ENCODE peak calls at places on chromosomes 5 and 9, in eight cellular contexts. X is BJ, Y is fibroblast of lung, M is type B pancreatic cell, A is GM10248, D is hepatocyte, V is adrenal gland, K is upper lobe of left lung. C is an unnamed sample.

GRCh38 chr9:87515588-87516221 is 18.0 kb downstream of the DAPK1 start:
- DNase-seq in X (no peak), Y (no peak), M (no peak), A (no peak), D (no peak), V (no peak), K (no peak), C (no peak)

GRCh38 chr9:137611623-137612609 is 6.4 kb downstream of the ARRDC1 start:
- DNase-seq in X (peak; percentile 43), Y (peak; percentile 67), M (peak; percentile 83), A (no peak), D (peak; percentile 91), V (peak; percentile 56), K (peak; percentile 74), C (no peak)

GRCh38 chr5:53236683-53237082 is 127.1 kb upstream of the MOCS2 start:
- DNase-seq in X (no peak), Y (no peak), M (no peak), A (no peak), D (no peak), V (no peak), K (no peak), C (no peak)

GRCh38 chr9:129245276-129245675 is 67.2 kb upstream of the IER5L start:
- DNase-seq in X (no peak), Y (no peak), M (no peak), A (no peak), D (no peak), V (peak; percentile 13), K (peak; percentile 58), C (no peak)

GRCh38 chr5:121691478-121691877 is 160.2 kb upstream of the FTMT start:
- DNase-seq in X (no peak), Y (peak; percentile 22), M (no peak), A (no peak), D (peak; percentile 75), V (peak; percentile 46), K (no peak), C (no peak)

GRCh38 chr5:129377504-129377903 is 82.6 kb upstream of the ADAMTS19 start:
- DNase-seq in X (no peak), Y (no peak), M (no peak), A (no peak), D (peak; percentile 81), V (no peak), K (no peak), C (no peak)

GRCh38 chr5:1178529-1179382 is 22.6 kb upstream of the SLC6A19 start:
- DNase-seq in X (no peak), Y (no peak), M (no peak), A (no peak), D (no peak), V (no peak), K (peak; percentile 48), C (no peak)

GRCh38 chr5:14321936-14322335 is 178.8 kb downstream of the TRIO start:
- DNase-seq in X (no peak), Y (no peak), M (no peak), A (no peak), D (no peak), V (no peak), K (no peak), C (no peak)

GRCh38 chr5:156913719-156914370 is 49.2 kb downstream of the TIMD4 start:
- DNase-seq in X (no peak), Y (no peak), M (no peak), A (peak; percentile 61), D (no peak), V (no peak), K (no peak), C (no peak)

GRCh38 chr5:175385691-175386360 is 58.2 kb downstream of the DRD1 start:
- DNase-seq in X (no peak), Y (peak; percentile 51), M (no peak), A (no peak), D (no peak), V (no peak), K (no peak), C (no peak)

DNA sequence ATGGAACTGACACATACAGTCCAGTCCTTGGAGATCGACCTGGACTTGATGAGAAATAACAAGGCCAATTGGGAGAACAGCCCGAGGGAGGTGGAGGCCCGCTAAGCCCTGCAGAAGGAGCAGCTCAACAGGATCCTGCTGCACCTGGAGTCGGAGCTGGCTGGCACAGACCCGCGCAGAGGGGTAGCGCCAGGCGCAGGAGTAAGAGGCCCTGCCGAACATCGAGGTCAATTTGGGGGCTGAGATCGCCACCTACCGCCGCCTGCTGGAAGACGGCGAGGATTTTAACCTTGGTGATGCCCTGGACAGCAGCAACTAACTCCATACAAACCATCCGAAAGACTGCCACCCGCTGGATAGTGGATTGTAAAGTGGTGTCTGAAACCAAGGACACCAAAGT is 1610.1 kb upstream of the ACO1 start:
- DNase-seq in X (no peak), Y (no peak), M (no peak), A (no peak), D (no peak), V (no peak), K (peak; percentile 25), C (no peak)
- TF ChIP-seq CTCF in X (no peak), Y (no peak), M (peak; percentile 20), A (no peak), D (peak; percentile 3), V (no peak), K (no peak), C (no peak)

GRCh38 chr5:177494356-177495195 is 2.8 kb downstream of the PDLIM7 start:
- DNase-seq in X (peak; percentile 60), Y (peak; percentile 91), M (no peak), A (peak; percentile 67), D (peak; percentile 84), V (peak; percentile 52), K (peak; percentile 81), C (peak; percentile 53)
- TF ChIP-seq CTCF in X (peak; percentile 67), Y (peak; percentile 41), M (peak; percentile 32), A (peak; percentile 20), D (peak; percentile 31), V (peak; percentile 13), K (no peak), C (no peak)

DNA sequence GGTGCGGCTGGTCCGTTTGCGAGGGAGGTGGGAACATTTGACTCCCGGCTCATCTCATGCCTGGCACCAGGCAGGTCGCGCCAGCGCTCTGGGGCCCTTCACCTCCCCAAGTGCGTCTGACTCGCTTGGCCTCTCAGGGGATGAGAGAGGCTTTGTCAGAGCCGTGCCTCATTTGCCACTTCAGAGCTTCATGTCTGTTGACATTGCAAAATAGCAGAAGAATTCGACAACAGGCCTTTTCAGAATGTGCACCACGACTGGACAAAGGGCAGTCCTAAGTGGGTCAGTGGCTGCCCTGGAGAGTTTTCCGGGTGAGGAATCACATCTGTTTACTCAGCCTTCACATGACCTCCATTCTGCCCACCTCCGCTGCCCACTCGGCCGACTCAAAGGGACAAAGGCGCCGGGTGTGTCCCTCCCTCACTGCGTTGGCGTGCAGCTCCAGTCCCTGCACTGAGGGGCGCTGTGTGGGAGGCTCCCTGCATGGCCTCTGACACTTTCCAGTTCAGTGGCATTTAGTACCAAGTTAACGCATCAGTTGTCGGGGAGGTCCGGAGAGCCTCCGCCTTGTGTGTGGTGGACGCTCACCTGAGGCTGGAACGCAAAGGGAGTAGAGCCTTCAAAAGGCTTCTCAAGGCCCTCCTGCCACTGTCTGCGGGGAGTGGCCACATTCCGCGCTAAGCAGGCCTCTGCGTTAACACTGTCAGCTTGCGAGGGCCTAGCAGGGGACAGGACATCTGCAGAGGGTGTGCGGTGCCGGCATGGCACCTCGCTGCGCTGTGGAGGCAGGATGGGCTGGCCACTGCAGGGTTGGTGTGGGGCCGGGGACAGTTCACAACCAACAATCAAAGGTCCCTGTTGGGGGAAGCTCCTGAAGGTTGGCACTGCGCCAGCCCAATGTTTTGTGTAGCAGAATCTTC is 171.5 kb downstream of the NXNL2 start:
- DNase-seq in X (no peak), Y (no peak), M (no peak), A (no peak), D (peak; percentile 19), V (no peak), K (peak; percentile 74), C (no peak)
- TF ChIP-seq CTCF in X (no peak), Y (no peak), M (peak; percentile 65), A (no peak), D (no peak), V (no peak), K (no peak), C (no peak)

GRCh38 chr5:115457574-115457973 is 87.0 kb downstream of the FEM1C start:
- DNase-seq in X (no peak), Y (no peak), M (no peak), A (no peak), D (peak; percentile 48), V (no peak), K (no peak), C (no peak)
- TF ChIP-seq CTCF in X (no peak), Y (no peak), M (no peak), A (no peak), D (no peak), V (no peak), K (no peak), C (no peak)

C was measured in omental fat pad.